ENCODE peak calls at places on chromosomes 1 and 21, in seven cellular contexts. B, J, G, P, D, R and M are unnamed samples.

GRCh38 chr1:170288155-170288554 is 142.4 kb downstream of the NTMT2 start:
- DNase-seq in B (no peak), J (no peak), G (no peak), P (no peak), D (no peak), R (no peak), M (no peak)

GRCh38 chr1:221841291-221841982 is 99.5 kb upstream of the DUSP10 start:
- DNase-seq in B (no peak), J (no peak), G (no peak), P (peak; percentile 77), D (no peak), R (no peak), M (no peak)

GRCh38 chr1:227938911-227939790 is 8.6 kb downstream of the WNT9A start:
- DNase-seq in B (no peak), J (no peak), G (no peak), P (no peak), D (no peak), R (no peak), M (no peak)

GRCh38 chr21:41840880-41841279 is 38.3 kb downstream of the PRDM15 start:
- DNase-seq in B (no peak), J (no peak), G (no peak), P (no peak), D (no peak), R (no peak), M (no peak)

GRCh38 chr1:10253755-10254154 is 43.4 kb downstream of the KIF1B start:
- DNase-seq in B (no peak), J (no peak), G (peak; percentile 31), P (peak; percentile 89), D (peak; percentile 87), R (peak; percentile 79), M (peak; percentile 44)

GRCh38 chr1:202237052-202237451 is 43.5 kb downstream of the LGR6 start:
- DNase-seq in B (no peak), J (peak; percentile 48), G (no peak), P (peak; percentile 32), D (peak; percentile 22), R (peak; percentile 42), M (no peak)

GRCh38 chr1:236514703-236515442 is 8.9 kb upstream of the LGALS8 start:
- DNase-seq in B (no peak), J (no peak), G (no peak), P (no peak), D (no peak), R (no peak), M (no peak)

GRCh38 chr1:154943649-154944421 is 7.3 kb upstream of the PMVK start:
- DNase-seq in B (no peak), J (peak; percentile 71), G (peak; percentile 27), P (peak; percentile 73), D (peak; percentile 31), R (peak; percentile 75), M (no peak)

GRCh38 chr21:44987886-44988606 is 48.2 kb downstream of the SLX9 start:
- DNase-seq in B (no peak), J (no peak), G (no peak), P (no peak), D (no peak), R (no peak), M (no peak)

GRCh38 chr1:5756434-5757176 is 235.6 kb downstream of the NPHP4 start:
- DNase-seq in B (no peak), J (no peak), G (no peak), P (no peak), D (no peak), R (no peak), M (no peak)

GRCh38 chr1:94694234-94694915 is 125.8 kb upstream of the SLC44A3 start:
- DNase-seq in B (no peak), J (no peak), G (no peak), P (no peak), D (no peak), R (no peak), M (peak; percentile 75)

GRCh38 chr1:226994357-226995063 is 54.4 kb downstream of the COQ8A start:
- DNase-seq in B (no peak), J (no peak), G (no peak), P (no peak), D (no peak), R (no peak), M (no peak)

GRCh38 chr1:224170748-224171478 is 12.1 kb upstream of the DEGS1 start:
- DNase-seq in B (peak; percentile 19), J (peak; percentile 44), G (no peak), P (peak; percentile 10), D (no peak), R (peak; percentile 59), M (peak; percentile 60)

GRCh38 chr1:228871314-228872061 is 136.2 kb downstream of the RHOU start:
- DNase-seq in B (no peak), J (no peak), G (no peak), P (peak; percentile 18), D (peak; percentile 22), R (no peak), M (no peak)

GRCh38 chr1:63836830-63837229 is 63.0 kb downstream of the ROR1 start:
- DNase-seq in B (no peak), J (no peak), G (no peak), P (no peak), D (no peak), R (no peak), M (no peak)

GRCh38 chr1:37037675-37038074 is 3.4 kb upstream of the GRIK3 start:
- DNase-seq in B (no peak), J (no peak), G (no peak), P (no peak), D (no peak), R (no peak), M (no peak)

GRCh38 chr1:27539901-27540861 is 50.2 kb upstream of the WASF2 start:
- DNase-seq in B (no peak), J (no peak), G (no peak), P (peak; percentile 88), D (no peak), R (no peak), M (no peak)

GRCh38 chr21:42321231-42321630 is 6.0 kb upstream of the TFF3 start:
- DNase-seq in B (no peak), J (no peak), G (no peak), P (no peak), D (no peak), R (no peak), M (no peak)

GRCh38 chr21:46196733-46197132 is 12.5 kb upstream of the SPATC1L start:
- DNase-seq in B (no peak), J (no peak), G (no peak), P (no peak), D (no peak), R (no peak), M (no peak)

GRCh38 chr1:202807367-202807925 is 775 bp downstream of the KDM5B start:
- DNase-seq in B (peak; percentile 16), J (no peak), G (no peak), P (peak; percentile 76), D (peak; percentile 37), R (no peak), M (peak; percentile 44)

GRCh38 chr1:56183151-56183550 is 396.2 kb downstream of the PLPP3 start:
- DNase-seq in B (no peak), J (no peak), G (no peak), P (no peak), D (no peak), R (no peak), M (no peak)

GRCh38 chr1:50873458-50874187 is 86.4 kb downstream of the FAF1 start:
- DNase-seq in B (peak; percentile 40), J (peak; percentile 87), G (peak; percentile 19), P (peak; percentile 62), D (peak; percentile 61), R (peak; percentile 73), M (peak; percentile 71)

GRCh38 chr1:212498243-212498642 is 65.5 kb downstream of the NENF start:
- DNase-seq in B (no peak), J (no peak), G (no peak), P (peak; percentile 66), D (peak; percentile 85), R (no peak), M (no peak)

GRCh38 chr1:94418664-94419655 is 771 bp downstream of the ABCD3 start:
- DNase-seq in B (no peak), J (no peak), G (peak; percentile 51), P (peak; percentile 77), D (peak; percentile 42), R (no peak), M (no peak)

GRCh38 chr21:44709426-44710293 is 1.7 kb downstream of the TSPEAR start:
- DNase-seq in B (no peak), J (no peak), G (no peak), P (peak; percentile 7), D (no peak), R (no peak), M (no peak)

GRCh38 chr1:68049941-68050878 is at the start of gene DIRAS3:
- DNase-seq in B (no peak), J (no peak), G (no peak), P (peak; percentile 80), D (peak; percentile 54), R (peak; percentile 62), M (no peak)

GRCh38 chr1:75786901-75787455 is 922 bp downstream of the RABGGTB start:
- DNase-seq in B (no peak), J (no peak), G (no peak), P (peak; percentile 30), D (no peak), R (no peak), M (no peak)
- H3K4me3 ChIP-seq in B (peak overlapping the region; percentile 97), J (peak overlapping the region; percentile 98), G (peak overlapping the region; percentile 62), P (peak overlapping the region; percentile 99), D (peak overlapping the region; percentile 73), R (peak overlapping the region; percentile 88), M (peak overlapping the region; percentile 96)

GRCh38 chr1:225423518-225423855 is 4.4 kb downstream of the LBR start:
- DNase-seq in B (no peak), J (no peak), G (no peak), P (no peak), D (no peak), R (no peak), M (no peak)

GRCh38 chr1:225424562-225425210 is 3.2 kb downstream of the LBR start:
- DNase-seq in B (no peak), J (no peak), G (no peak), P (peak; percentile 50), D (peak; percentile 25), R (no peak), M (no peak)

GRCh38 chr1:225427249-225428065 is at the start of gene LBR:
- DNase-seq in B (no peak), J (peak; percentile 41), G (no peak), P (peak; percentile 76), D (peak; percentile 29), R (no peak), M (no peak)

GRCh38 chr1:225426395-225427248 is 1.2 kb downstream of the LBR start:
- DNase-seq in B (no peak), J (peak; percentile 54), G (peak; percentile 5), P (peak; percentile 69), D (peak; percentile 43), R (peak; percentile 63), M (no peak)

GRCh38 chr1:225425211-225425786 is 2.5 kb downstream of the LBR start:
- DNase-seq in B (no peak), J (no peak), G (no peak), P (peak; percentile 24), D (peak; percentile 33), R (no peak), M (no peak)
- H3K4me3 ChIP-seq in B (peak overlapping the region; percentile 93), J (peak overlapping the region; percentile 55), G (no peak overlapping the region), P (no peak overlapping the region), D (peak overlapping the region; percentile 90), R (peak overlapping the region; percentile 98), M (peak overlapping the region; percentile 97)

GRCh38 chr1:3067301-3067670 is 1.7 kb upstream of the PRDM16 start:
- DNase-seq in B (no peak), J (no peak), G (no peak), P (no peak), D (no peak), R (no peak), M (no peak)
- H3K4me3 ChIP-seq in B (no peak overlapping the region), J (no peak overlapping the region), G (peak overlapping the region; percentile 58), P (no peak overlapping the region), D (no peak overlapping the region), R (no peak overlapping the region), M (no peak overlapping the region)

GRCh38 chr21:39650801-39651200 is 38.1 kb downstream of the B3GALT5 start:
- DNase-seq in B (no peak), J (no peak), G (no peak), P (no peak), D (no peak), R (no peak), M (no peak)
- H3K4me3 ChIP-seq in B (no peak overlapping the region), J (no peak overlapping the region), G (no peak overlapping the region), P (no peak overlapping the region), D (no peak overlapping the region), R (no peak overlapping the region), M (no peak overlapping the region)